ENCODE peak calls at places on chromosomes 5 and 9, in six cellular contexts. P is NCI-H1417; Z is WERI-Rb-1; L is NCI-H524; N is activated gamma-delta T cell treated with anti-CD3 and anti-CD28 coated beads, Interleukin-2, amount 50 U/mL, for 16 hours; O is NCI-H1694 treated with DMSO at 0.1 percent for 48 hours. V is an unnamed sample.

GRCh38 chr5:179504600-179505396 is 45.6 kb upstream of the RUFY1 start:
- DNase-seq in O (no peak), P (no peak), L (no peak), N (no peak), Z (no peak), V (no peak)

GRCh38 chr9:32551491-32552049 is 557 bp upstream of the SMIM27 start:
- DNase-seq in P (peak), L (peak), N (peak), Z (peak), O (peak), V (peak)

GRCh38 chr9:83701769-83702168 is 6.0 kb downstream of the UBQLN1 start:
- DNase-seq in N (no peak), O (no peak), L (no peak), P (no peak), Z (no peak), V (no peak)

GRCh38 chr5:177370488-177371119 is 12.9 kb downstream of the RGS14 start:
- DNase-seq in O (no peak), N (no peak), L (peak), Z (peak), P (peak), V (peak)

GRCh38 chr9:96126321-96126881 is 175.6 kb downstream of the HSD17B3 start:
- DNase-seq in L (no peak), N (no peak), P (peak), O (no peak), Z (no peak), V (no peak)

GRCh38 chr5:65391591-65391990 is 90.1 kb downstream of the ADAMTS6 start:
- DNase-seq in N (no peak), Z (no peak), P (no peak), O (no peak), L (no peak), V (no peak)

GRCh38 chr5:20536813-20537212 is 548.8 kb upstream of the CDH18 start:
- DNase-seq in O (no peak), L (no peak), P (no peak), Z (no peak), N (no peak), V (no peak)

GRCh38 chr5:180201051-180201987 is 7.7 kb downstream of the RASGEF1C start:
- DNase-seq in Z (peak), N (no peak), P (peak), O (peak), L (peak), V (peak)

GRCh38 chr5:112338681-112339337 is 80.3 kb downstream of the EPB41L4A start:
- DNase-seq in N (no peak), Z (no peak), P (peak), O (no peak), L (no peak), V (no peak)

GRCh38 chr5:60010328-60010727 is 116.8 kb upstream of the PDE4D start:
- DNase-seq in N (no peak), Z (no peak), O (no peak), P (no peak), L (peak), V (no peak)

GRCh38 chr5:161546463-161547301 is at the start of gene GABRB2:
- DNase-seq in Z (peak), O (peak), N (no peak), P (peak), L (peak), V (no peak)

GRCh38 chr5:135476615-135477493 is 24.7 kb upstream of the TIFAB start:
- DNase-seq in O (peak), N (no peak), P (no peak), Z (no peak), L (peak), V (peak)